ENCODE peak calls at places on chromosome 21, in eight cellular contexts. Z, N, O, L, H, V, U and J are unnamed samples. For H3K4me1, the result is how much of the 10 kb centered on the place peaks cover.

GRCh38 chr21:20527691-20528090 is 470.5 kb upstream of the NCAM2 start:
- DNase-seq in Z (no peak), N (no peak), O (no peak), L (no peak), H (no peak), V (no peak), U (no peak), J (no peak)

GRCh38 chr21:41752231-41752681 is 14.6 kb downstream of the RIPK4 start:
- DNase-seq in Z (peak), N (no peak), O (peak), L (no peak), H (no peak), V (peak), U (no peak), J (no peak)

GRCh38 chr21:42640486-42640885 is 12.9 kb upstream of the PDE9A start:
- DNase-seq in Z (no peak), N (peak), O (no peak), L (peak), H (no peak), V (no peak), U (no peak), J (peak)

GRCh38 chr21:27519357-27519756 is 552.5 kb upstream of the ADAMTS5 start:
- DNase-seq in Z (peak), N (no peak), O (no peak), L (no peak), H (no peak), V (peak), U (no peak), J (no peak)

GRCh38 chr21:29181799-29182470 is 51.5 kb downstream of the MAP3K7CL start:
- DNase-seq in Z (peak), N (no peak), O (peak), L (peak), H (no peak), V (peak), U (no peak), J (peak)

GRCh38 chr21:38359835-38360234 is 103.0 kb downstream of the KCNJ15 start:
- DNase-seq in Z (no peak), N (no peak), O (no peak), L (no peak), H (no peak), V (no peak), U (no peak), J (no peak)

GRCh38 chr21:41133896-41134522 is 34.0 kb upstream of the BACE2 start:
- DNase-seq in Z (peak), N (no peak), O (peak), L (no peak), H (no peak), V (peak), U (no peak), J (no peak)

GRCh38 chr21:23160914-23161313 is 2162.7 kb downstream of the NCAM2 start:
- DNase-seq in Z (no peak), N (no peak), O (no peak), L (no peak), H (no peak), V (no peak), U (no peak), J (no peak)

GRCh38 chr21:28826569-28826968 is 166.1 kb downstream of the LTN1 start:
- DNase-seq in Z (no peak), N (no peak), O (no peak), L (no peak), H (no peak), V (no peak), U (no peak), J (no peak)

GRCh38 chr21:15064576-15065380 is at the start of gene NRIP1:
- DNase-seq in Z (peak), N (peak), O (peak), L (peak), H (peak), V (peak), U (peak), J (peak)

GRCh38 chr21:23977971-23978370 is 1629.3 kb downstream of the MRPL39 start:
- DNase-seq in Z (peak), N (no peak), O (no peak), L (no peak), H (no peak), V (no peak), U (no peak), J (no peak)

GRCh38 chr21:16372546-16372945 is 642.8 kb downstream of the USP25 start:
- DNase-seq in Z (no peak), N (no peak), O (no peak), L (no peak), H (no peak), V (no peak), U (no peak), J (no peak)

GRCh38 chr21:41641821-41642368 is 125.0 kb downstream of the RIPK4 start:
- DNase-seq in Z (peak), N (no peak), O (peak), L (no peak), H (peak), V (peak), U (peak), J (peak)

GRCh38 chr21:45325206-45326168 is 37.8 kb upstream of the POFUT2 start:
- DNase-seq in Z (no peak), N (no peak), O (no peak), L (no peak), H (no peak), V (no peak), U (no peak), J (peak)

GRCh38 chr21:29114765-29115164 is 15.7 kb upstream of the MAP3K7CL start:
- DNase-seq in Z (peak), N (no peak), O (no peak), L (no peak), H (no peak), V (peak), U (no peak), J (no peak)

GRCh38 chr21:45336870-45337269 is 49.2 kb upstream of the POFUT2 start:
- DNase-seq in Z (peak), N (no peak), O (no peak), L (no peak), H (no peak), V (no peak), U (no peak), J (peak)

GRCh38 chr21:28834335-28835238 is 158.1 kb downstream of the LTN1 start:
- DNase-seq in Z (no peak), N (peak), O (no peak), L (no peak), H (no peak), V (no peak), U (no peak), J (no peak)

GRCh38 chr21:29523646-29524045 is 224.9 kb downstream of the BACH1 start:
- DNase-seq in Z (no peak), N (peak), O (no peak), L (no peak), H (no peak), V (no peak), U (no peak), J (no peak)

GRCh38 chr21:30268608-30269197 is 14.0 kb downstream of the KRTAP24-1 start:
- DNase-seq in Z (no peak), N (peak), O (peak), L (no peak), H (no peak), V (no peak), U (no peak), J (no peak)

GRCh38 chr21:45364464-45365185 is 40.3 kb upstream of the COL18A1 start:
- DNase-seq in Z (peak), N (no peak), O (no peak), L (no peak), H (peak), V (peak), U (peak), J (no peak)

GRCh38 chr21:29342394-29342957 is 43.8 kb downstream of the BACH1 start:
- DNase-seq in Z (peak), N (no peak), O (no peak), L (peak), H (peak), V (peak), U (peak), J (peak)

GRCh38 chr21:41326414-41327080 is 9.9 kb downstream of the FAM3B start:
- DNase-seq in Z (no peak), N (no peak), O (no peak), L (no peak), H (no peak), V (no peak), U (no peak), J (no peak)

GRCh38 chr21:27681841-27682240 is 715.0 kb upstream of the ADAMTS5 start:
- DNase-seq in Z (no peak), N (no peak), O (no peak), L (no peak), H (no peak), V (peak), U (no peak), J (no peak)

GRCh38 chr21:46545911-46546310 is 59.0 kb downstream of the S100B start:
- DNase-seq in Z (no peak), N (no peak), O (no peak), L (no peak), H (no peak), V (no peak), U (no peak), J (no peak)
- H3K4me1 ChIP-seq in Z (under half), N (under half), O (under half), L (under half), H (under half), V (under half), U (under half), J (under half)

GRCh38 chr21:17848228-17848627 is 29.1 kb upstream of the C21orf91 start:
- DNase-seq in Z (peak), N (peak), O (peak), L (peak), H (peak), V (peak), U (peak), J (no peak)
- H3K27ac ChIP-seq in Z (peak), N (no peak), O (no peak), L (no peak), H (no peak), V (no peak), U (no peak), J (no peak)

DNA sequence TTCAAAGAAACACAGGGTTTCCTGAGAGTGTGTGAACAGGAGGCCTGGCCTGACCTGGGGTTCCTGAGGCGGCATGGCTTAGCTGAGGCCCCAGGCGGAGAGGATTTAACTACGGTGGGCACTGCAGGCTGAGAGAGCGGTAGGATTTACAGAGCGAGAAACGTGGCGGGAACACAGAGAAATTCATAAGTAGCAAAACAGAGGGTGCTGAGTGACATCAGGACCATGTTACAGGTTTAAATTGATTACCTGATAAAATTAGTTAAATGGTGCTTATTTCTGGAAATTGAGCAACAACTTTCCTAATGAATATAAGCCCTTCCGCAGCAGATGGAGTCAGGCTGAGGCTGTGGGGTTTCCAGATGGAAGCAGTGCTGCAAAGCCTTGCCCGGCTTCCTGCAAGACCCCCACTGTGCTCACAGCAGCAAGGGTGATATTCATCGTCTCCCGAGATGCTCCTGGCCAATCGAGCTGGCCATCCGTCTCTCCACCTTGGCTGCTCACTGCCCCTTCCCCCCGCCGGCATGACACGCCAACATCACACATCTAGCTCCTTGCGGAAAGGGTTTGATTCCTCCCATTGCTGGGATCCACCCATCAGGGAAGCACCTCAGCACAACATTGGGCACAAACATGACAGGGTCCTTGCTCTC is 69.4 kb upstream of the MORC3 start:
- DNase-seq in Z (no peak), N (no peak), O (no peak), L (no peak), H (no peak), V (no peak), U (no peak), J (no peak)
- H3K4me3 ChIP-seq in Z (no peak), N (no peak), O (no peak), L (no peak), H (no peak), V (no peak), U (no peak), J (no peak)

GRCh38 chr21:34132202-34132601 is 58.8 kb downstream of the MRPS6 start:
- DNase-seq in Z (no peak), N (no peak), O (no peak), L (no peak), H (no peak), V (no peak), U (no peak), J (no peak)
- H3K4me1 ChIP-seq in Z (under half), N (under half), O (under half), L (under half), H (half or more), V (under half), U (under half), J (under half)

DNA sequence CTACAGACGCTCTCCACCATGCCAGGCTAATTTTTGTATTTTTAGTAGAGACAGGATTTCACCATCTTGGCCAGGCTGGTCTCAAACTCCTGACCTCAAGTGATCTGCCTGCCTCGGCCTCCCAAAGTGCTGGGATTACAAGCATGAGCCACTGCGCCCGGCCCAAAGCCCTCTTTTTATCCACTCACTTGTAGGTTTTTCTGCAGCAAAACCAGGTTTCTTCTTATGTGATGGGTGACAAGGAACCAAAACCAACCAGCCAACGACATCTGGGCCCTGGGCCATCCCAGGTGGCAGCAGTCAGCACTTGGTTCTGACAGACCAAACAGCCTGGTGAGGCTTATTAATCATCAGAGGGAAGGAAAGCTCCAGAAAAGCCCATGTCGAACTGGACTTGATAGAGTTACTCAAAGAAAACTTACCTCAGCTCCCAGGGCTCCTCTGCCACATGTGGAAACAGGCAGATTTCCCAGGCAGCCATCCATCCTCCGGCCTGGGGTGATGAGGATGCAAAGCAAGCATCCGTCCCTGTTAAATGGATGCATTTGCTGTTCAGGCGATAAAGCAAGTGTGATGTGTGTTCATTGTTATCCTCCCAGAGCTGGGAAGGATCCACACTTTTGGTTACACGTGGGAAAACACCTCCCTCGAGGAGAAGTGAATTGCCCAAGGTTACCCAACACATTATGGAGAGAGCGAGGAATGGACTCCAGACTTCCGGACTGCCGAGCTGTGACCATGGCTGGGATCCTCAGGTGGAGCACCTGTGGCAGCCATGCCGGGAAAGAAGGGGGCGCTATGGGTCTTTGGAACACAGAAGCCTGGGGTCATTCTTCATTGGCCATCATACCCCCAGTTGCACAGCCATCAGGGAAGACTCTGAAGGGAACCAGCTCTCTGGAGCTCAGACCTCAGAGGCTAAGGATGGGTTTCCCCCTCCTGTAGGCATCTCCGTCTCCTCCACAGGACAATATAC is 118.8 kb downstream of the HUNK start:
- DNase-seq in Z (no peak), N (no peak), O (no peak), L (no peak), H (no peak), V (no peak), U (no peak), J (no peak)
- H3K27ac ChIP-seq in Z (no peak), N (no peak), O (no peak), L (no peak), H (no peak), V (no peak), U (no peak), J (no peak)

GRCh38 chr21:32412998-32413504 is 545 bp downstream of the EVA1C start:
- DNase-seq in Z (no peak), N (peak), O (no peak), L (peak), H (peak), V (no peak), U (peak), J (peak)
- H3K4me3 ChIP-seq in Z (peak), N (peak), O (peak), L (peak), H (peak), V (peak), U (peak), J (peak)

GRCh38 chr21:26124896-26125295 is 45.7 kb downstream of the APP start:
- DNase-seq in Z (no peak), N (no peak), O (no peak), L (no peak), H (no peak), V (no peak), U (no peak), J (no peak)
- H3K4me1 ChIP-seq in Z (under half), N (under half), O (under half), L (under half), H (half or more), V (under half), U (under half), J (under half)

GRCh38 chr21:44018813-44019567 is 6.9 kb downstream of the TRAPPC10 start:
- DNase-seq in Z (no peak), N (no peak), O (no peak), L (no peak), H (no peak), V (no peak), U (no peak), J (no peak)
- H3K27ac ChIP-seq in Z (no peak), N (no peak), O (no peak), L (peak), H (peak), V (no peak), U (no peak), J (no peak)

GRCh38 chr21:39386194-39386593 is 37.3 kb upstream of the HMGN1 start:
- DNase-seq in Z (no peak), N (peak), O (no peak), L (no peak), H (peak), V (no peak), U (peak), J (peak)
- H3K4me3 ChIP-seq in Z (peak), N (peak), O (no peak), L (peak), H (peak), V (peak), U (peak), J (no peak)

GRCh38 chr21:32412162-32412997 is at the start of gene EVA1C:
- DNase-seq in Z (no peak), N (peak), O (peak), L (peak), H (peak), V (peak), U (peak), J (peak)
- H3K4me1 ChIP-seq in Z (under half), N (under half), O (under half), L (under half), H (half or more), V (under half), U (under half), J (under half)